ENCODE peak calls at places on chromosomes 6 and 20, in four cellular contexts. O is WTC11, N is HepG2, L is K562. W is an unnamed sample.

GRCh38 chr6:117463762-117464665 is 18.5 kb upstream of the DCBLD1 start:
- DNase-seq in O (no peak), L (no peak), N (no peak), W (no peak)

GRCh38 chr20:63702751-63703470 is 4.9 kb downstream of the ARFRP1 start:
- DNase-seq in N (no peak), O (no peak), L (peak), W (peak)

GRCh38 chr6:41488392-41489129 is 57.6 kb upstream of the FOXP4 start:
- DNase-seq in O (peak), L (no peak), N (peak), W (peak)

GRCh38 chr6:125953502-125953875 is 3.1 kb upstream of the HINT3 start:
- DNase-seq in N (peak), L (no peak), O (peak), W (no peak)

GRCh38 chr6:122845916-122846632 is 57.0 kb downstream of the SMPDL3A start:
- DNase-seq in L (no peak), N (no peak), O (no peak), W (no peak)

GRCh38 chr20:20785226-20785625 is 72.8 kb upstream of the RALGAPA2 start:
- DNase-seq in N (no peak), L (no peak), O (no peak), W (no peak)

GRCh38 chr6:147782302-147782701 is 273.8 kb downstream of the SAMD5 start:
- DNase-seq in L (no peak), N (no peak), O (no peak), W (peak)

GRCh38 chr6:31075528-31075927 is 36.8 kb downstream of the C6orf15 start:
- DNase-seq in O (no peak), L (no peak), N (no peak), W (no peak)

GRCh38 chr6:71533939-71534379 is 245.3 kb downstream of the OGFRL1 start:
- DNase-seq in L (peak), N (peak), O (no peak), W (no peak)

GRCh38 chr20:9119776-9120175 is 50.9 kb downstream of the PLCB4 start:
- DNase-seq in L (no peak), N (no peak), O (no peak), W (no peak)

GRCh38 chr6:101113468-101114260 is 232.5 kb upstream of the ASCC3 start:
- DNase-seq in N (no peak), O (no peak), L (no peak), W (no peak)

GRCh38 chr6:166952122-166952521 is 4.2 kb downstream of the RNASET2 start:
- DNase-seq in N (no peak), L (no peak), O (no peak), W (no peak)

GRCh38 chr20:3813758-3814581 is 6.4 kb upstream of the AP5S1 start:
- DNase-seq in L (no peak), O (no peak), N (no peak), W (no peak)

GRCh38 chr20:48607544-48607865 is 220.3 kb downstream of the PREX1 start:
- DNase-seq in O (no peak), N (no peak), L (no peak), W (no peak)

GRCh38 chr20:25300496-25301170 is 52.7 kb downstream of the PYGB start:
- DNase-seq in N (no peak), L (no peak), O (no peak), W (no peak)

GRCh38 chr6:167974644-167975344 is 22.7 kb upstream of the KIF25 start:
- DNase-seq in N (no peak), O (no peak), L (no peak), W (no peak)

GRCh38 chr6:21615504-21615903 is 22.0 kb downstream of the SOX4 start:
- DNase-seq in L (no peak), O (no peak), N (no peak), W (no peak)

GRCh38 chr20:4601630-4602296 is 119.9 kb upstream of the PRND start:
- DNase-seq in N (no peak), O (no peak), L (no peak), W (no peak)

GRCh38 chr20:43188861-43189613 is 669 bp downstream of the PTPRT start:
- DNase-seq in O (peak), N (no peak), L (no peak), W (no peak)

GRCh38 chr6:21228411-21228810 is 365.1 kb upstream of the SOX4 start:
- DNase-seq in O (no peak), N (no peak), L (no peak), W (no peak)

GRCh38 chr6:109945091-109945490 is 33.0 kb upstream of the GPR6 start:
- DNase-seq in N (no peak), O (no peak), L (no peak), W (no peak)

GRCh38 chr6:29924287-29924686 is 18.0 kb upstream of the HLA-A start:
- DNase-seq in N (no peak), L (no peak), O (no peak), W (no peak)

GRCh38 chr6:116011520-116011919 is 49.2 kb downstream of the FRK start:
- DNase-seq in N (no peak), L (no peak), O (no peak), W (no peak)

GRCh38 chr20:62365814-62366369 is 1.2 kb downstream of the LAMA5 start:
- DNase-seq in O (peak), N (no peak), L (peak), W (peak)

GRCh38 chr6:119024111-119024510 is 54.4 kb downstream of the FAM184A start:
- DNase-seq in O (no peak), N (no peak), L (no peak), W (no peak)

GRCh38 chr20:48387675-48388074 is 440.1 kb downstream of the PREX1 start:
- DNase-seq in O (no peak), L (no peak), N (no peak), W (no peak)

GRCh38 chr6:42113929-42114636 is 28.3 kb downstream of the C6orf132 start:
- DNase-seq in L (no peak), O (no peak), N (peak), W (no peak)

GRCh38 chr20:9235518-9235917 is 166.6 kb downstream of the PLCB4 start:
- DNase-seq in O (no peak), N (no peak), L (no peak), W (no peak)

GRCh38 chr6:136306466-136306865 is 16.8 kb upstream of the BCLAF1 start:
- DNase-seq in N (no peak), O (no peak), L (no peak), W (no peak)

GRCh38 chr20:5160882-5161281 is 34.1 kb downstream of the CDS2 start:
- DNase-seq in N (no peak), O (no peak), L (no peak), W (no peak)

GRCh38 chr20:44649976-44650375 is 1.5 kb downstream of the ADA start:
- DNase-seq in L (no peak), O (no peak), N (no peak), W (no peak)

GRCh38 chr20:17735206-17735804 is 35.5 kb downstream of the BANF2 start:
- DNase-seq in N (no peak), O (no peak), L (no peak), W (no peak)

DNA sequence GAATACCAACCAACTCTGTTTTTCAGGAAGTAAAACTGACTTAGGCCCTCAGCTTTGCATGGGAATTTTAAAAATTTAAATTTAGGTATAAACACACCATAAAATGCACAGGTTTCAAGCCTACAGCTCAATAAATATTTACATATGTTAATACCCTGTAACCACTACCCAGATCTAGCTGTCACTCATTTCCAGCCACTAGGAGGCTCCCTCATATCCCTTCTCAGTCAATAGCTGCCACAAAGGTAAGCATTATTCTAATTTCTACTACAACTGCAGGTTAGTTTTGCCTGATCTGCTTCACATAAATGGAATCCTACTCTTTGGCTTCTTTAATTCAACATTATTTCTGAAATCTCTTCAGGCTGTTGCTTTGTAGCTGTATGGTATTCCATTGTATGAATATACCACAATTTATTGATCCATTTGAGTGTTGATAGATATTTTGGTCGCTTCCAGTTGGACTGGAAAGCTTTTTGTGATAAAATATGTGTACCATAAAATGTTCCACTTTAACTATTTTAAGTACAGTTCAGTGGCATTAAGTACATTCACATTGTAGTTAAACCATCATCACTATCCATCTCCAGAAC is 32.5 kb upstream of the MEI4 start:
- DNase-seq in O (peak), L (no peak), N (peak), W (peak)
- TF ChIP-seq ELF4 in O (no peak), L (no peak), N (no peak), W (no peak)

DNA sequence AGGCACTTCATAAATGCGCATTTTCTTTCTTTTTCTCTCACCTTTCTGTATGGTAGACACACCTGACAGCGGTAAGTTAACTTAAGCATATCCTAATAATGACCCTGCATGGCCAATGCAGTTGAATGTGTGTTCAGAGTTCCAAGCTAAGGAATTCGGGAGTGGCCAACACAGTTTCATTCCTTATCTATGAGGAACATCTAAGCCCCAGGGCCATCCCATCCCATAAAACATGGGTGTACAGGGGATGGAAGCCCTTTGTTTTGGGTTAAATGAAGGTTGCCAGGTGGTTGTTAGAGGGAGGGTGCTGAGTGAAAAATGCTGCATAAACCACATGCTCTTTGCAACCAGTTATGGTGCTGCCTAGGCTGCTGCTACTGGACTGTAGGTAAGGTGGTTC is 212.8 kb downstream of the TFAP2A start:
- DNase-seq in L (no peak), N (no peak), O (no peak), W (no peak)
- TF ChIP-seq ELF4 in L (no peak), N (no peak), O (no peak), W (no peak)

DNA sequence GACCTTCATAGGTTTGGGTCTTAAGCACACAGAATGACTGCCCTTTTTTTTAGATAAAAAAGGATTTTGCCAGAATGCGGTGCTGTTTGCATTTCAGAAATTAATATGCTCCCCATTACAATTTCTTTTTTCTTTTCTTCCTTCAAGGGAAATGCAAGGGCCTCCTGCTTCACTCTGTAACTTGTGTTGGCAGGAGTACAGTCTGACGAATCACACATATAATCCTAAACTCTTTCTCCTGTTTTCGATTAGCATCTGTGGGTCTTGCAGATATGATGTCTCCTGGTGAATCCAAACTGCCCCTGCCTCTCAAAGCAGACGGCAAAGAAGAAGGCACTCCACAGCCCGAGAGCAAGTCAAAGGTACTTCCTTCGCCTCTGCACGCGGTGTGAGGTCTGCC is 149.6 kb downstream of the TMEM242 start:
- DNase-seq in O (no peak), L (no peak), N (no peak), W (no peak)
- TF ChIP-seq ELF4 in O (no peak), L (no peak), N (no peak), W (no peak)

GRCh38 chr20:23296841-23297701 is 53.5 kb upstream of the NXT1 start:
- DNase-seq in N (no peak), L (no peak), O (no peak), W (no peak)

GRCh38 chr20:23298155-23298554 is 52.4 kb upstream of the NXT1 start:
- DNase-seq in N (no peak), O (no peak), L (no peak), W (no peak)

GRCh38 chr20:23301436-23302050 is 49.0 kb upstream of the NXT1 start:
- DNase-seq in O (no peak), L (no peak), N (no peak), W (no peak)

GRCh38 chr20:23299673-23300050 is 50.9 kb upstream of the NXT1 start:
- DNase-seq in L (no peak), O (no peak), N (no peak), W (no peak)

DNA sequence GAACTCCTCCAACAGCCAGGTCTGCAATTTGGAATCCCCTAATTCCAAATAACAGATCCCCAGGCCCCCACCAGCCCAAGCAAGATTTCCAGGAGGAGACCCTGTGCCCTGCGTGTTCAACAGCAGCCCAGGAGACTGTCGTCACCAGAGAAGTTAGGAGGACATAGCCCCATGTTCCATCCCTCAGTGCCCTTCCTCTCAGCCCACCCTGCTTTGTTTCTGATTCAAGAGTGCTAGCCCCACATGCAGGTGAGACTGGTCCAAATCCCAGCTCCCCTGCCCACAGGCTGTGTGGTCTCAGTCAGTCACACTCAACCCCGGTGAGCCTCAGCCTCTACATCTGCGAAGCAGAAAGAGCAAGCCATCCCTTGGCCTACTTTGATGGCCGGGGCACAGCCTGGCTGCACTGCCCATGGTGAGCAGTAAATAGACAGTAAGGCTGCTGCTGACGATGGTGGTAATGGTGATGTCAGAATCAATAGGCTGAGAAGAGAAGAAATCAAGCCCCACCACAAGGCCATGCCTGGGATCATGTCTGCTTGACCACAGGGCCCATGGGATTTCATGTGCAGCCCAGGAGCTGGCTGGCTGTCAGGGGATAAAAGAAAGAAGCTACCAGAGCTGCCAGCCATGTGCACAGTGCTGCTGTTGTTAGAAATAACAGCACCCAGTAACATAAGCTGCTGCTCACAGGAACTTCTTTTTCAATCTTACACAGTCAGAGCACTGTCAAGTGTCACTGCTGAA is 51.5 kb upstream of the NXT1 start:
- DNase-seq in O (no peak), N (no peak), L (no peak), W (no peak)
- TF ChIP-seq ELF4 in O (no peak), N (no peak), L (no peak), W (no peak)

GRCh38 chr6:40438556-40438955 is 148.6 kb downstream of the LRFN2 start:
- DNase-seq in N (no peak), L (no peak), O (no peak), W (no peak)

GRCh38 chr6:40442591-40442990 is 144.6 kb downstream of the LRFN2 start:
- DNase-seq in O (no peak), N (no peak), L (no peak), W (no peak)

GRCh38 chr6:40441132-40441531 is 146.0 kb downstream of the LRFN2 start:
- DNase-seq in N (no peak), L (no peak), O (no peak), W (no peak)

GRCh38 chr6:40439401-40439800 is 147.8 kb downstream of the LRFN2 start:
- DNase-seq in L (no peak), O (no peak), N (no peak), W (no peak)

DNA sequence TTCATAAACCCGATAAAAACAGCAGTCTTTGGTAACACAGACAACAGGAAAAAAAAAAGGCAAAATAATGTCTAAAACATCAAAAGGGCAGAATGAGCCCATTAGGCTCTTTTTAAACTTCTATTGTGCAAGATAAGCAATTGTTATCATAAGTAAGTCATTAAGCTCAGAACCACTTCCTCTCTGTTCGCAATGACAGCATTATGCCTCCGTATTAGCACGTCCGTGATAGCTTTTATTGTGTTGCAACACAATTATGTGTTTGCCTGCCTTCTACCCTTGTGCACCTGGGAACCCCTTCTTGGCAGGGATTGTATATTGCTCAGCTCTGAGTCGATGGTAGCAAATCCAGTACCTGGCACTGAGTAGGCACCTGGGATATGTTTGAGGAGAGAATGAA is 147.1 kb downstream of the LRFN2 start:
- DNase-seq in N (no peak), L (no peak), O (no peak), W (no peak)
- TF ChIP-seq ELF4 in N (no peak), L (no peak), O (no peak), W (no peak)

GRCh38 chr6:35896228-35896627 is 24.7 kb downstream of the SRPK1 start:
- DNase-seq in O (no peak), N (no peak), L (no peak), W (no peak)

GRCh38 chr6:35893246-35893645 is 27.7 kb downstream of the SRPK1 start:
- DNase-seq in O (no peak), N (no peak), L (no peak), W (no peak)

GRCh38 chr6:35897036-35897435 is 23.9 kb downstream of the SRPK1 start:
- DNase-seq in L (no peak), O (no peak), N (no peak), W (no peak)

GRCh38 chr6:35895560-35895959 is 25.3 kb downstream of the SRPK1 start:
- DNase-seq in L (no peak), O (no peak), N (no peak), W (no peak)

DNA sequence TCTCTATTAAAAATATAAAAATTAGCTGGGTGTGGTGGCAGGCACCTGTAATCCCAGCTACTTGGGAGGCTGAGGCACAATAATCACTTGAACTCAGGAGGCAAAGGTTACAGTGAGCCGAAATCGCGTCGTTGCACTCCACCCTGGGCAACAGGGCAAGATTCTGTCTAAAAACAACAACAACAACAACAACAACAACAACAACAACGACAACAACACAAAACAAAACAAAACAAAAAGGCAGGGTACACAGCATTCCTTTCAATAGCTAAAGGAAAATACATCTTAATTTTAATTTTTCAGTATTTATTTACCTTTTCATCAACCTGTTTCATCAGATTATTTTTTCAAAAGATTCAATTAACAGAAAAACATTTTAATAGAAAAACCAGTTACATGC is 28.4 kb downstream of the SRPK1 start:
- DNase-seq in N (no peak), O (no peak), L (no peak), W (no peak)
- TF ChIP-seq ELF4 in N (no peak), O (no peak), L (no peak), W (no peak)

DNA sequence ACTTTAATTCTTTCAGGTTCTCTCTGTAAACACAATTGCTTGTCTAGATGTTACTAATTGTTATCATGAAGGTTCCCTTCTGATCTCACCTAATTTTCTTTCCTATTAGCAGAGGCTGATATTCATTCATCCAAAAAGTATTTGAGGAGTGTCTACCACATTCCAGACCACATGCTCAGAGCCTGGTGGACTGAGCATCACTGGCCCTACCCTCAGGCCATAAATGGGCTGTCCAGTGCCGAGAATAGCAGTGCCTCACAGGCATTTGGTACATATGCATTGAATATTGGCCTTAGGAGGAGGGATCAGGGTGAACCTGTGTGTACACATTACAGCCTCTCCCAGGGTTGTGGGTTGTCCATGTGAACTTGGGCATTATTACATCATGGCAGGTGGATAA is 40.4 kb upstream of the PRELID3B start:
- DNase-seq in O (no peak), N (no peak), L (no peak), W (no peak)
- TF ChIP-seq ELF4 in O (no peak), N (no peak), L (no peak), W (no peak)